ENCODE peak calls at places on chromosomes 1 and 21, in ten cellular contexts. Z, G, O, U, E, P, Q, L, C and V are unnamed samples.

GRCh38 chr1:58062635-58063034 is 483.9 kb downstream of the OMA1 start:
- DNase-seq in E (no peak), Z (no peak), P (no peak), C (no peak), Q (no peak), O (no peak), U (no peak), L (no peak), G (no peak), V (no peak)

GRCh38 chr1:25476186-25477097 is 45.7 kb downstream of the MACO1 start:
- DNase-seq in U (no peak), G (peak), C (no peak), Z (no peak), Q (no peak), E (no peak), L (no peak), P (no peak), O (no peak), V (no peak)

GRCh38 chr1:168225476-168226190 is at the start of gene SFT2D2:
- DNase-seq in Q (peak), P (peak), C (peak), U (peak), Z (peak), L (peak), E (peak), O (peak), G (peak), V (peak)

GRCh38 chr1:101284021-101284420 is 47.2 kb downstream of the S1PR1 start:
- DNase-seq in Q (peak), G (peak), P (no peak), E (no peak), L (no peak), Z (peak), U (no peak), C (no peak), O (peak), V (no peak)

GRCh38 chr1:23530089-23530749 is 814 bp downstream of the E2F2 start:
- DNase-seq in U (no peak), C (peak), E (no peak), P (no peak), O (peak), Z (no peak), L (no peak), Q (no peak), G (no peak), V (no peak)

GRCh38 chr1:29270881-29271390 is 34.6 kb downstream of the PTPRU start:
- DNase-seq in C (no peak), P (no peak), E (no peak), O (no peak), Q (no peak), Z (no peak), L (no peak), G (no peak), U (no peak), V (no peak)

GRCh38 chr1:207806531-207807394 is 54.9 kb downstream of the CD46 start:
- DNase-seq in U (peak), Z (no peak), C (no peak), Q (no peak), O (no peak), E (no peak), P (no peak), L (no peak), G (peak), V (no peak)

GRCh38 chr1:25430666-25431494 is at the start of gene MACO1:
- DNase-seq in Z (peak), Q (peak), O (peak), E (peak), L (peak), P (peak), G (peak), U (peak), C (peak), V (peak)

GRCh38 chr1:200252526-200252925 is 157.3 kb downstream of the ZNF281 start:
- DNase-seq in C (no peak), G (no peak), L (no peak), Q (no peak), Z (no peak), U (no peak), O (no peak), E (no peak), P (no peak), V (no peak)

GRCh38 chr1:167722152-167722869 is 529 bp downstream of the MPZL1 start:
- DNase-seq in Q (peak), L (no peak), Z (no peak), G (peak), P (peak), C (no peak), U (no peak), O (peak), E (peak), V (peak)

GRCh38 chr1:184755226-184756065 is 788 bp upstream of the EDEM3 start:
- DNase-seq in O (peak), G (no peak), U (no peak), Z (no peak), Q (peak), E (no peak), L (peak), P (peak), C (no peak), V (peak)

GRCh38 chr21:39125752-39126485 is 57.3 kb downstream of the PSMG1 start:
- DNase-seq in P (peak), C (no peak), U (peak), O (peak), G (peak), L (peak), Z (no peak), E (peak), Q (no peak), V (peak)

GRCh38 chr1:200038645-200038986 is 11.1 kb downstream of the NR5A2 start:
- DNase-seq in P (no peak), U (no peak), C (no peak), L (no peak), G (no peak), Z (no peak), O (peak), Q (no peak), E (no peak), V (peak)